ENCODE peak calls at places on chromosomes 7 and 10, in nine cellular contexts. One of them, this sample, is unnamed.

GRCh38 chr10:47160967-47161366 is 139.0 kb upstream of the GDF10 start:
- DNase-seq in breast epithelium: no peak
- DNase-seq in HCT116: no peak
- DNase-seq in uterus: no peak
- DNase-seq in IMR-90: no peak
- DNase-seq in adrenal gland: no peak
- DNase-seq in GM12892: no peak
- DNase-seq in A549: no peak
- DNase-seq in stomach: no peak
- DNase-seq in this sample: no peak

GRCh38 chr7:86295526-86295925 is 348.2 kb upstream of the GRM3 start:
- DNase-seq in breast epithelium: no peak
- DNase-seq in HCT116: no peak
- DNase-seq in uterus: no peak
- DNase-seq in IMR-90: no peak
- DNase-seq in adrenal gland: no peak
- DNase-seq in GM12892: no peak
- DNase-seq in A549: no peak
- DNase-seq in stomach: no peak
- DNase-seq in this sample: no peak

GRCh38 chr10:24331457-24331856 is 122.5 kb downstream of the KIAA1217 start:
- DNase-seq in breast epithelium: peak
- DNase-seq in HCT116: no peak
- DNase-seq in uterus: peak
- DNase-seq in IMR-90: peak
- DNase-seq in adrenal gland: peak
- DNase-seq in GM12892: no peak
- DNase-seq in A549: no peak
- DNase-seq in stomach: peak
- DNase-seq in this sample: no peak

GRCh38 chr7:91512958-91513357 is 248.7 kb downstream of the FZD1 start:
- DNase-seq in breast epithelium: no peak
- DNase-seq in HCT116: no peak
- DNase-seq in uterus: no peak
- DNase-seq in IMR-90: no peak
- DNase-seq in adrenal gland: no peak
- DNase-seq in GM12892: no peak
- DNase-seq in A549: no peak
- DNase-seq in stomach: no peak
- DNase-seq in this sample: no peak

GRCh38 chr7:69078997-69079769 is 519.1 kb upstream of the AUTS2 start:
- DNase-seq in breast epithelium: no peak
- DNase-seq in HCT116: no peak
- DNase-seq in uterus: no peak
- DNase-seq in IMR-90: no peak
- DNase-seq in adrenal gland: no peak
- DNase-seq in GM12892: no peak
- DNase-seq in A549: no peak
- DNase-seq in stomach: no peak
- DNase-seq in this sample: no peak

GRCh38 chr10:11163990-11164805 is 146.5 kb downstream of the CELF2 start:
- DNase-seq in breast epithelium: no peak
- DNase-seq in HCT116: no peak
- DNase-seq in uterus: no peak
- DNase-seq in IMR-90: no peak
- DNase-seq in adrenal gland: no peak
- DNase-seq in GM12892: no peak
- DNase-seq in A549: no peak
- DNase-seq in stomach: no peak
- DNase-seq in this sample: no peak

GRCh38 chr7:95095259-95096122 is 188.1 kb downstream of the PPP1R9A start:
- DNase-seq in breast epithelium: no peak
- DNase-seq in HCT116: no peak
- DNase-seq in uterus: no peak
- DNase-seq in IMR-90: no peak
- DNase-seq in adrenal gland: no peak
- DNase-seq in GM12892: no peak
- DNase-seq in A549: no peak
- DNase-seq in stomach: no peak
- DNase-seq in this sample: no peak

GRCh38 chr10:61397175-61397986 is 55.8 kb downstream of the TMEM26 start:
- DNase-seq in breast epithelium: no peak
- DNase-seq in HCT116: no peak
- DNase-seq in uterus: no peak
- DNase-seq in IMR-90: peak
- DNase-seq in adrenal gland: no peak
- DNase-seq in GM12892: no peak
- DNase-seq in A549: no peak
- DNase-seq in stomach: no peak
- DNase-seq in this sample: no peak

GRCh38 chr7:105876964-105877601 is 684 bp upstream of the ATXN7L1 start:
- DNase-seq in breast epithelium: no peak
- DNase-seq in HCT116: peak
- DNase-seq in uterus: peak
- DNase-seq in IMR-90: peak
- DNase-seq in adrenal gland: peak
- DNase-seq in GM12892: no peak
- DNase-seq in A549: peak
- DNase-seq in stomach: peak
- DNase-seq in this sample: peak

GRCh38 chr10:86964061-86964846 is 4.0 kb upstream of the ADIRF start:
- DNase-seq in breast epithelium: peak
- DNase-seq in HCT116: no peak
- DNase-seq in uterus: peak
- DNase-seq in IMR-90: no peak
- DNase-seq in adrenal gland: no peak
- DNase-seq in GM12892: no peak
- DNase-seq in A549: no peak
- DNase-seq in stomach: peak
- DNase-seq in this sample: no peak

GRCh38 chr10:131082201-131082850 is 229.2 kb downstream of the TCERG1L start:
- DNase-seq in breast epithelium: no peak
- DNase-seq in HCT116: no peak
- DNase-seq in uterus: no peak
- DNase-seq in IMR-90: no peak
- DNase-seq in adrenal gland: no peak
- DNase-seq in GM12892: no peak
- DNase-seq in A549: no peak
- DNase-seq in stomach: no peak
- DNase-seq in this sample: no peak

GRCh38 chr10:3874988-3875841 is 90.2 kb upstream of the KLF6 start:
- DNase-seq in breast epithelium: no peak
- DNase-seq in HCT116: no peak
- DNase-seq in uterus: peak
- DNase-seq in IMR-90: no peak
- DNase-seq in adrenal gland: no peak
- DNase-seq in GM12892: no peak
- DNase-seq in A549: no peak
- DNase-seq in stomach: no peak
- DNase-seq in this sample: no peak

GRCh38 chr7:44767134-44767911 is 18.7 kb downstream of the ZMIZ2 start:
- DNase-seq in breast epithelium: no peak
- DNase-seq in HCT116: no peak
- DNase-seq in uterus: no peak
- DNase-seq in IMR-90: no peak
- DNase-seq in adrenal gland: no peak
- DNase-seq in GM12892: no peak
- DNase-seq in A549: no peak
- DNase-seq in stomach: no peak
- DNase-seq in this sample: no peak

GRCh38 chr10:71363936-71364335 is 32.8 kb upstream of the CDH23 start:
- DNase-seq in breast epithelium: no peak
- DNase-seq in HCT116: no peak
- DNase-seq in uterus: no peak
- DNase-seq in IMR-90: no peak
- DNase-seq in adrenal gland: no peak
- DNase-seq in GM12892: no peak
- DNase-seq in A549: no peak
- DNase-seq in stomach: no peak
- DNase-seq in this sample: no peak

GRCh38 chr7:43584200-43584586 is 1.3 kb downstream of the STK17A start:
- DNase-seq in breast epithelium: no peak
- DNase-seq in HCT116: no peak
- DNase-seq in uterus: peak
- DNase-seq in IMR-90: peak
- DNase-seq in adrenal gland: peak
- DNase-seq in GM12892: no peak
- DNase-seq in A549: no peak
- DNase-seq in stomach: no peak
- DNase-seq in this sample: no peak

GRCh38 chr10:118148245-118148644 is 101.5 kb upstream of the RAB11FIP2 start:
- DNase-seq in breast epithelium: no peak
- DNase-seq in HCT116: no peak
- DNase-seq in uterus: no peak
- DNase-seq in IMR-90: no peak
- DNase-seq in adrenal gland: no peak
- DNase-seq in GM12892: no peak
- DNase-seq in A549: no peak
- DNase-seq in stomach: no peak
- DNase-seq in this sample: no peak

GRCh38 chr7:50854831-50855230 is 72.1 kb upstream of the GRB10 start:
- DNase-seq in breast epithelium: no peak
- DNase-seq in HCT116: no peak
- DNase-seq in uterus: no peak
- DNase-seq in IMR-90: no peak
- DNase-seq in adrenal gland: no peak
- DNase-seq in GM12892: no peak
- DNase-seq in A549: no peak
- DNase-seq in stomach: no peak
- DNase-seq in this sample: no peak

GRCh38 chr7:2937701-2938513 is 93.8 kb upstream of the GNA12 start:
- DNase-seq in breast epithelium: peak
- DNase-seq in HCT116: no peak
- DNase-seq in uterus: no peak
- DNase-seq in IMR-90: no peak
- DNase-seq in adrenal gland: no peak
- DNase-seq in GM12892: no peak
- DNase-seq in A549: no peak
- DNase-seq in stomach: no peak
- DNase-seq in this sample: no peak

GRCh38 chr10:33638891-33639290 is 304.4 kb upstream of the NRP1 start:
- DNase-seq in breast epithelium: no peak
- DNase-seq in HCT116: no peak
- DNase-seq in uterus: no peak
- DNase-seq in IMR-90: no peak
- DNase-seq in adrenal gland: no peak
- DNase-seq in GM12892: no peak
- DNase-seq in A549: no peak
- DNase-seq in stomach: no peak
- DNase-seq in this sample: no peak

GRCh38 chr10:122132882-122133634 is 138.0 kb upstream of the BTBD16 start:
- DNase-seq in breast epithelium: no peak
- DNase-seq in HCT116: no peak
- DNase-seq in uterus: no peak
- DNase-seq in IMR-90: no peak
- DNase-seq in adrenal gland: no peak
- DNase-seq in GM12892: no peak
- DNase-seq in A549: no peak
- DNase-seq in stomach: no peak
- DNase-seq in this sample: no peak

GRCh38 chr10:130542761-130543160 is 406.6 kb downstream of the GLRX3 start:
- DNase-seq in breast epithelium: no peak
- DNase-seq in HCT116: no peak
- DNase-seq in uterus: no peak
- DNase-seq in IMR-90: no peak
- DNase-seq in adrenal gland: no peak
- DNase-seq in GM12892: no peak
- DNase-seq in A549: no peak
- DNase-seq in stomach: no peak
- DNase-seq in this sample: no peak

GRCh38 chr10:104080762-104081161 is 4.9 kb downstream of the COL17A1 start:
- DNase-seq in breast epithelium: no peak
- DNase-seq in HCT116: peak
- DNase-seq in uterus: no peak
- DNase-seq in IMR-90: peak
- DNase-seq in adrenal gland: no peak
- DNase-seq in GM12892: no peak
- DNase-seq in A549: peak
- DNase-seq in stomach: no peak
- DNase-seq in this sample: no peak

GRCh38 chr7:138934861-138935260 is 46.3 kb downstream of the KIAA1549 start:
- DNase-seq in breast epithelium: no peak
- DNase-seq in HCT116: no peak
- DNase-seq in uterus: no peak
- DNase-seq in IMR-90: peak
- DNase-seq in adrenal gland: no peak
- DNase-seq in GM12892: no peak
- DNase-seq in A549: no peak
- DNase-seq in stomach: no peak
- DNase-seq in this sample: no peak

GRCh38 chr7:131109757-131110293 is 217.9 kb upstream of the MKLN1 start:
- DNase-seq in breast epithelium: peak
- DNase-seq in HCT116: no peak
- DNase-seq in uterus: peak
- DNase-seq in IMR-90: peak
- DNase-seq in adrenal gland: peak
- DNase-seq in GM12892: peak
- DNase-seq in A549: peak
- DNase-seq in stomach: peak
- DNase-seq in this sample: peak
- TF ChIP-seq POLR2A in breast epithelium: no peak
- TF ChIP-seq POLR2A in HCT116: no peak
- TF ChIP-seq POLR2A in uterus: peak
- TF ChIP-seq POLR2A in IMR-90: peak
- TF ChIP-seq POLR2A in adrenal gland: peak
- TF ChIP-seq POLR2A in GM12892: peak
- TF ChIP-seq POLR2A in A549: peak
- TF ChIP-seq POLR2A in stomach: no peak
- TF ChIP-seq POLR2A in this sample: no peak

GRCh38 chr7:108167460-108167859 is 37.3 kb upstream of the LAMB4 start:
- DNase-seq in breast epithelium: no peak
- DNase-seq in HCT116: no peak
- DNase-seq in uterus: no peak
- DNase-seq in IMR-90: peak
- DNase-seq in adrenal gland: no peak
- DNase-seq in GM12892: no peak
- DNase-seq in A549: no peak
- DNase-seq in stomach: no peak
- DNase-seq in this sample: no peak
- TF ChIP-seq POLR2A in breast epithelium: no peak
- TF ChIP-seq POLR2A in HCT116: no peak
- TF ChIP-seq POLR2A in uterus: no peak
- TF ChIP-seq POLR2A in IMR-90: no peak
- TF ChIP-seq POLR2A in adrenal gland: no peak
- TF ChIP-seq POLR2A in GM12892: no peak
- TF ChIP-seq POLR2A in A549: no peak
- TF ChIP-seq POLR2A in stomach: no peak
- TF ChIP-seq POLR2A in this sample: no peak

GRCh38 chr10:114404171-114405010 is at the start of gene AFAP1L2:
- DNase-seq in breast epithelium: no peak
- DNase-seq in HCT116: no peak
- DNase-seq in uterus: peak
- DNase-seq in IMR-90: no peak
- DNase-seq in adrenal gland: no peak
- DNase-seq in GM12892: no peak
- DNase-seq in A549: peak
- DNase-seq in stomach: peak
- DNase-seq in this sample: no peak
- TF ChIP-seq POLR2A in breast epithelium: peak
- TF ChIP-seq POLR2A in HCT116: no peak
- TF ChIP-seq POLR2A in uterus: peak
- TF ChIP-seq POLR2A in IMR-90: no peak
- TF ChIP-seq POLR2A in adrenal gland: no peak
- TF ChIP-seq POLR2A in GM12892: no peak
- TF ChIP-seq POLR2A in A549: peak
- TF ChIP-seq POLR2A in stomach: no peak
- TF ChIP-seq POLR2A in this sample: peak

GRCh38 chr10:54577682-54578081 is 223.3 kb downstream of the PCDH15 start:
- DNase-seq in breast epithelium: no peak
- DNase-seq in HCT116: no peak
- DNase-seq in uterus: no peak
- DNase-seq in IMR-90: no peak
- DNase-seq in adrenal gland: no peak
- DNase-seq in GM12892: no peak
- DNase-seq in A549: no peak
- DNase-seq in stomach: no peak
- DNase-seq in this sample: no peak
- TF ChIP-seq POLR2A in breast epithelium: no peak
- TF ChIP-seq POLR2A in HCT116: no peak
- TF ChIP-seq POLR2A in uterus: no peak
- TF ChIP-seq POLR2A in IMR-90: no peak
- TF ChIP-seq POLR2A in adrenal gland: no peak
- TF ChIP-seq POLR2A in GM12892: no peak
- TF ChIP-seq POLR2A in A549: no peak
- TF ChIP-seq POLR2A in stomach: no peak
- TF ChIP-seq POLR2A in this sample: no peak

This sample was measured in H54.